ENCODE peak calls at places on chromosome 6, in seven cellular contexts. T is GM12865; G is left lung; C is cardiac fibroblast; R is CD8-positive, alpha-beta T cell; Z is AG09309; Q is upper lobe of right lung. F is an unnamed sample.

GRCh38 chr6:26545617-26546016 is 7.5 kb downstream of the HMGN4 start:
- DNase-seq in T (no peak), Z (no peak), C (no peak), G (no peak), Q (no peak), R (no peak), F (no peak)

GRCh38 chr6:27809067-27809938 is 102.9 kb downstream of the OR2B2 start:
- DNase-seq in Z (no peak), Q (no peak), G (no peak), T (peak), C (no peak), R (no peak), F (no peak)

GRCh38 chr6:151009576-151009975 is 144.1 kb downstream of the MTHFD1L start:
- DNase-seq in C (no peak), Q (no peak), T (no peak), G (no peak), R (no peak), Z (no peak), F (no peak)

GRCh38 chr6:15615837-15616236 is 47.0 kb downstream of the DTNBP1 start:
- DNase-seq in G (no peak), Z (no peak), T (peak), C (no peak), Q (no peak), R (no peak), F (no peak)

GRCh38 chr6:109901976-109902375 is 76.1 kb upstream of the GPR6 start:
- DNase-seq in T (no peak), G (no peak), Z (no peak), Q (no peak), R (no peak), C (no peak), F (no peak)

GRCh38 chr6:26300359-26300758 is 64.6 kb upstream of the BTN3A2 start:
- DNase-seq in Z (no peak), R (no peak), Q (no peak), T (no peak), G (no peak), C (no peak), F (no peak)

GRCh38 chr6:152318278-152318677 is 318.9 kb downstream of the SYNE1 start:
- DNase-seq in G (no peak), C (peak), R (no peak), Q (no peak), Z (no peak), T (no peak), F (no peak)

GRCh38 chr6:99603421-99604160 is 3.0 kb upstream of the PRDM13 start:
- DNase-seq in T (peak), G (peak), Z (no peak), C (peak), R (no peak), Q (no peak), F (no peak)

GRCh38 chr6:106894978-106895702 is 79.4 kb downstream of the CD24 start:
- DNase-seq in Q (no peak), T (peak), R (no peak), Z (no peak), G (no peak), C (peak), F (no peak)

GRCh38 chr6:133062077-133062476 is 179.1 kb upstream of the EYA4 start:
- DNase-seq in T (no peak), R (no peak), Q (no peak), G (no peak), Z (peak), C (peak), F (no peak)

GRCh38 chr6:5997420-5998093 is 9.2 kb downstream of the NRN1 start:
- DNase-seq in Q (peak), C (no peak), R (no peak), G (peak), Z (no peak), T (peak), F (no peak)

GRCh38 chr6:39904946-39905639 is 29.2 kb downstream of the MOCS1 start:
- DNase-seq in Z (no peak), C (no peak), G (no peak), T (no peak), R (no peak), Q (no peak), F (no peak)
- TF ChIP-seq CTCF in Z (no peak), C (no peak), G (no peak), T (no peak), R (no peak), Q (no peak), F (no peak)

GRCh38 chr6:52579006-52579660 is 2.3 kb upstream of the TRAM2 start:
- DNase-seq in Q (no peak), R (no peak), T (no peak), C (no peak), Z (no peak), G (no peak), F (no peak)
- TF ChIP-seq CTCF in Q (no peak), R (no peak), T (no peak), C (no peak), Z (no peak), G (no peak), F (no peak)

GRCh38 chr6:4953440-4953839 is 50.4 kb downstream of the RPP40 start:
- DNase-seq in C (no peak), G (no peak), R (no peak), Z (no peak), Q (no peak), T (no peak), F (no peak)

GRCh38 chr6:4956625-4957024 is 47.2 kb downstream of the RPP40 start:
- DNase-seq in Q (no peak), Z (no peak), C (no peak), R (no peak), G (no peak), T (no peak), F (no peak)

GRCh38 chr6:4958624-4959023 is 45.2 kb downstream of the RPP40 start:
- DNase-seq in C (no peak), T (no peak), Z (no peak), G (no peak), R (no peak), Q (no peak), F (no peak)

GRCh38 chr6:4961322-4962168 is 42.3 kb downstream of the RPP40 start:
- DNase-seq in G (no peak), Q (no peak), T (no peak), C (no peak), R (no peak), Z (no peak), F (no peak)

GRCh38 chr6:4957521-4958231 is 46.2 kb downstream of the RPP40 start:
- DNase-seq in C (no peak), Z (no peak), T (no peak), Q (no peak), G (no peak), R (no peak), F (no peak)
- TF ChIP-seq CTCF in C (peak), Z (peak), T (no peak), Q (peak), G (no peak), R (no peak), F (no peak)

DNA sequence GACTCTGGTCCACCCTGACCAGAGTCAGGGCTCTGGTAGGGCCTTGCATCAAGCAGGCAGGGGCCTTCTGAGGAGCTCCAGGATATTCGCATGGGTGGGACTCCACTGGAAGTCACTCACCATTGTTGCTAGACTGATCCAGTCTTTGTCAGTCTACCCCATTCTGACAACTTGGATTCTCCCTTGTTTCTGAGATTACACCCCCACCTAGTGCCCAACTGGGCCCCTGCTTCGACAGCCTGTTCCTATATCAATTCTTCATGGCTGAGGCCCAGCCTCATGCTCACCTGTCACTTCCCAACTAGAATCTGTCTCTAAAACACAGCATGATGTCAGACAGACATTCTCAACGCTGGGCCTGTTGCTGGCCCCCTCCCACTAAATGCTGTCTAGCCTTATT is 5.2 kb downstream of the SLC35D3 start:
- DNase-seq in G (no peak), T (peak), Q (no peak), R (no peak), C (peak), Z (no peak), F (no peak)
- TF ChIP-seq CTCF in G (no peak), T (peak), Q (no peak), R (no peak), C (peak), Z (peak), F (no peak)

DNA sequence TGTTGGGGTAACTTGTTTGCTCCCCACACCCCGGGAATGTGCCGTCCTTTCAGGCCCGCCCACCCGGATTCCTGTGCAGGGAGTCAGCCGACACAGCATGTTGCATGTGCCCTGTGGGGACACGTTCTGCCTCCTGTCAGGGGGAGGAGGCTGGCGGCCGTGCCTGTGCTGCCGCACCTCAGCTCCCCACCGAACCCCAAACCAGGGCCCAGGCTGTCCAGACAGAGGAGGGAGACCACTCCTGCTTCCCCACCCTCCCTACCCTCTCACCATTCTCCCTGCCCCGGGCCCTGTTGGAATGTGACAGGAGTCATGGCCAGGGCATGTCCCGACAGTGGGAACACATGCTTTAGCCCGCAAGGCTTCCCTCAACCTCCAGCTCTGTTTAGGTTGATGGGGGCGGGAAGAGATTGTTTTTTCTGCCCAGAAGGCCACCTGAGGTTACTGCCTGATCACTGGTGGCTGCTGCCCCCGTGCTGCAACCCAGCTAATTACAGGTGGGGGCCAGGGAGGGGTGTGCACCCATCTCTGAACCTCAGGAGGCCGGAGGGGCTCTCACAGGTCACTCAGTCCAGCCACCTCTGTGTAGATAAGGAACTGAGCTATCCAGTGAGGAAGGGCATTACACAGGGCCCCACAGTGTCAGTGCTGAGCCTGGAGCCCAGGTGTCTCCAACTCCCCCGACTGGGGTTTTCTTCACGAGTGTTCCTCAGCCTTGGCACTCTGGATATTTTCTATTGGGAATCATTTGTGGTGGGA is 13.6 kb downstream of the LRRC73 start:
- DNase-seq in T (peak), R (no peak), Q (no peak), Z (no peak), C (peak), G (no peak), F (no peak)
- TF ChIP-seq CTCF in T (peak), R (no peak), Q (peak), Z (peak), C (peak), G (peak), F (peak)

DNA sequence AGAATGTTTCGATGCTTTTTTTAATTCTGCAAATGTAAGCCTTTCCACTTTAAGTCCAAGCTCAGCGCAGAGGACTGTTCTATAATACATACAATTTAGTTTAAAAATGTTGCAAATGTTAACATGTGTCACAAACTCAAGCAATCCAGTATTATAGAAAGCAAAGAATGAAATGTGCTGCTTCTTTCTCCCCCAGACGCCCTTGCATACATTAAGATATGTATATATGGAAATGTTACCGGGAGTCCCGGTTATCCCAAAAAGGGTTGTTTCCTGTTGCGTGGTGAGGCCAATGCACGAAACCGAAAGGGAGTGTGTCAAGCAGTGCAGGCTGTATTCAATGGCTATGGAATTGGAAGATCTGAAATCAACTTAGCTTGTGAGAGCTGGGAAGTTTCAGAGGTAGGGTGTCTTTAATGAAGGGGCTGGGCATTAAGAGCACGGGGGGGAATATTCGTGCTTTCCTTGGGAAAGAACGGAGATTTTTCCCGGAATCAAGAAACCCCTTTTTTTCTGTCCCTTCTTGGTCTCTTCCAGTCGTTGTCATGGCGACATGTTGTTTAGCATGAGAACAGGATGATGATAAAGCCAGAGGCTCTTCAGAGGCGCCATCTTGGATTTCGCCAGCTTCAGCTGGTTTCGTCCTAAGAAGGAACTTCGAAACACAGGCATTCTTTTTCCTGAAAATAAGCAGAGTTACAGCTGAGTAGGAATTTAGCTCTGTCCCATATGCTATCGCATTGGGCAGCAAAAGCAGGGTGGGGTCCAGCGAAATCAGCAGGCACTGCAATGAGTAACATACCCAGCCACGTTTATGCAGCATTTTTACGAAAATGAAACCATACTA is 10.1 kb upstream of the NQO2 start:
- DNase-seq in G (no peak), T (peak), C (peak), Q (peak), Z (peak), R (peak), F (no peak)
- TF ChIP-seq CTCF in G (peak), T (no peak), C (no peak), Q (no peak), Z (no peak), R (peak), F (no peak)

GRCh38 chr6:17483391-17484016 is 90.1 kb downstream of the CAP2 start:
- DNase-seq in T (no peak), Q (no peak), R (no peak), C (no peak), G (no peak), Z (no peak), F (no peak)

GRCh38 chr6:17485181-17485580 is 91.8 kb downstream of the CAP2 start:
- DNase-seq in G (no peak), C (no peak), T (no peak), Z (no peak), R (no peak), Q (no peak), F (no peak)

GRCh38 chr6:17485946-17486345 is 92.6 kb downstream of the CAP2 start:
- DNase-seq in C (no peak), Q (no peak), T (no peak), R (no peak), G (no peak), Z (no peak), F (no peak)

GRCh38 chr6:17482711-17483110 is 89.3 kb downstream of the CAP2 start:
- DNase-seq in Z (no peak), R (no peak), T (no peak), G (no peak), C (no peak), Q (no peak), F (no peak)

DNA sequence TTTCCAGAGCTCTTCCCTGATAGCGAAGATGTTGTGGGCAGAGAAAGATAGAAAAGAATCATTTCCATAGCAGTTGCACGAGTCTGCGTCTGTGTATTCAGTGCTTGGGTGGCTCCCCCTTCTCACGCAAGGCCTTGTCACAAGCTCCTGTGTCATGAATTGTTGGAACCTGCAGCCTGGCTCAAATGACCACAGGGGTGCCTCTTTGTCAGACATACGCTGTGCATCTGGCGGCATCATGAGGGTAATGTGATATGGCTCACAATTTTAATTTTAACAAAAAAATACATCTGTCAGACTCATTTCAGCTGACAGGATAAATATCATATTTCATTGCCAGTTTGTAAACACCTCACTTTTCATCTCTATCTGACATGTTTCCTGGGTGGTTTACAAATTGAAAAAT is 90.8 kb downstream of the CAP2 start:
- DNase-seq in G (no peak), Q (no peak), T (no peak), Z (no peak), R (no peak), C (no peak), F (no peak)
- TF ChIP-seq CTCF in G (no peak), Q (no peak), T (no peak), Z (no peak), R (no peak), C (no peak), F (no peak)

F was measured in thoracic aorta.